ENCODE peak calls at places on chromosome 1, in ten cellular contexts. J is HS-5; X is Right ventricle myocardium superior; P is naive thymus-derived CD8-positive, alpha-beta T cell; M is left lung; S is EL; F is stimulated activated CD4-positive, alpha-beta T cell treated with anti-CD3 and anti-CD28 coated beads, TNF-alpha, amount 100 ng/mL, for 48 hours; A is C1 segment of cervical spinal cord; U is glutamatergic neuron; C is OCI-LY7. Z is an unnamed sample.

GRCh38 chr1:21946836-21947587 is 9.9 kb upstream of the HSPG2 start:
- DNase-seq in J (no peak), X (peak), P (no peak), M (no peak), S (no peak), F (no peak), A (no peak), U (no peak), C (no peak), Z (no peak)

GRCh38 chr1:149936992-149937705 is 470 bp upstream of the MTMR11 start:
- DNase-seq in J (no peak), X (no peak), P (no peak), M (no peak), S (peak), F (no peak), A (no peak), U (no peak), C (no peak), Z (peak)

GRCh38 chr1:15504436-15504835 is 19.6 kb downstream of the CASP9 start:
- DNase-seq in J (no peak), X (no peak), P (no peak), M (no peak), S (no peak), F (no peak), A (peak), U (no peak), C (no peak), Z (no peak)

GRCh38 chr1:24379733-24380315 is 33.8 kb downstream of the STPG1 start:
- DNase-seq in J (no peak), X (no peak), P (no peak), M (no peak), S (peak), F (no peak), A (no peak), U (no peak), C (no peak), Z (no peak)

GRCh38 chr1:182616130-182617074 is 12.2 kb upstream of the RGS16 start:
- DNase-seq in J (no peak), X (peak), P (peak), M (peak), S (peak), F (peak), A (peak), U (peak), C (peak), Z (no peak)

GRCh38 chr1:151370211-151370911 is 2.1 kb downstream of the SELENBP1 start:
- DNase-seq in J (no peak), X (peak), P (no peak), M (no peak), S (no peak), F (no peak), A (peak), U (no peak), C (no peak), Z (no peak)

GRCh38 chr1:25476186-25477097 is 45.7 kb downstream of the MACO1 start:
- DNase-seq in J (no peak), X (no peak), P (no peak), M (no peak), S (no peak), F (no peak), A (no peak), U (no peak), C (no peak), Z (no peak)

GRCh38 chr1:84883286-84883685 is 9.7 kb downstream of the LPAR3 start:
- DNase-seq in J (peak), X (no peak), P (no peak), M (no peak), S (peak), F (no peak), A (no peak), U (no peak), C (no peak), Z (no peak)

GRCh38 chr1:115978292-115978941 is 2.1 kb downstream of the SLC22A15 start:
- DNase-seq in J (no peak), X (no peak), P (no peak), M (no peak), S (no peak), F (no peak), A (no peak), U (no peak), C (no peak), Z (no peak)

GRCh38 chr1:18893120-18893519 is 9.2 kb downstream of the ALDH4A1 start:
- DNase-seq in J (no peak), X (no peak), P (no peak), M (no peak), S (peak), F (no peak), A (no peak), U (no peak), C (no peak), Z (no peak)

GRCh38 chr1:31374511-31375196 is 1.8 kb upstream of the FABP3 start:
- DNase-seq in J (no peak), X (peak), P (no peak), M (no peak), S (peak), F (no peak), A (no peak), U (no peak), C (no peak), Z (peak)

Z was measured in islet precursor cell.